ENCODE peak calls at places on chromosome 19, in four cellular contexts. X is PC-3, E is neuronal stem cell, F is IMR-90. T is an unnamed sample.

GRCh38 chr19:41957838-41958366 is 1.2 kb downstream of the RABAC1 start:
- DNase-seq in X (peak; percentile 87), E (peak; percentile 71), F (peak; percentile 83), T (peak; percentile 90)

GRCh38 chr19:45780448-45781281 is 1.6 kb downstream of the DMPK start:
- DNase-seq in X (no peak), E (no peak), F (no peak), T (no peak)

GRCh38 chr19:55304279-55304978 is 20.6 kb downstream of the BRSK1 start:
- DNase-seq in X (peak; percentile 54), E (no peak), F (no peak), T (peak; percentile 43)

GRCh38 chr19:41711376-41712261 is 3.2 kb downstream of the CEACAM5 start:
- DNase-seq in X (no peak), E (no peak), F (no peak), T (no peak)

GRCh38 chr19:29658221-29658991 is 6.9 kb upstream of the PLEKHF1 start:
- DNase-seq in X (no peak), E (no peak), F (peak; percentile 38), T (peak; percentile 39)

GRCh38 chr19:45455707-45456499 is 11.9 kb upstream of the FOSB start:
- DNase-seq in X (peak; percentile 95), E (no peak), F (peak; percentile 99), T (peak; percentile 99)

GRCh38 chr19:5956323-5956722 is 21.6 kb downstream of the RANBP3 start:
- DNase-seq in X (no peak), E (no peak), F (no peak), T (no peak)

GRCh38 chr19:58379276-58379675 is 1.6 kb downstream of the ZNF837 start:
- DNase-seq in X (no peak), E (no peak), F (no peak), T (no peak)

GRCh38 chr19:46404884-46405658 is 8.3 kb downstream of the CCDC8 start:
- DNase-seq in X (peak; percentile 14), E (no peak), F (no peak), T (no peak)

GRCh38 chr19:29018542-29018941 is 194.4 kb downstream of the UQCRFS1 start:
- DNase-seq in X (no peak), E (no peak), F (no peak), T (no peak)

GRCh38 chr19:10286803-10287737 is at the start of gene ICAM4:
- DNase-seq in X (no peak), E (no peak), F (peak; percentile 29), T (peak; percentile 35)

GRCh38 chr19:55519461-55520311 is 17.2 kb downstream of the SBK2 start:
- DNase-seq in X (peak; percentile 87), E (no peak), F (peak; percentile 98), T (peak; percentile 95)

GRCh38 chr19:51777570-51778460 is 16.8 kb downstream of the FPR2 start:
- DNase-seq in X (peak; percentile 87), E (peak; percentile 70), F (peak; percentile 80), T (peak; percentile 85)

GRCh38 chr19:56341948-56342347 is 27.3 kb upstream of the ZSCAN5A start:
- DNase-seq in X (peak; percentile 10), E (no peak), F (no peak), T (no peak)

GRCh38 chr19:19946226-19946625 is 45.5 kb downstream of the ZNF93 start:
- DNase-seq in X (no peak), E (no peak), F (no peak), T (no peak)

GRCh38 chr19:4972509-4973230 is 3.8 kb downstream of the KDM4B start:
- DNase-seq in X (peak; percentile 91), E (no peak), F (peak; percentile 69), T (peak; percentile 88)

GRCh38 chr19:13118424-13119193 is 545 bp downstream of the NACC1 start:
- DNase-seq in X (peak; percentile 66), E (peak; percentile 71), F (peak; percentile 31), T (peak; percentile 59)

GRCh38 chr19:9427941-9428340 is 7.4 kb downstream of the ZNF266 start:
- DNase-seq in X (no peak), E (no peak), F (no peak), T (no peak)

GRCh38 chr19:13629687-13630357 is 123.5 kb upstream of the CACNA1A start:
- DNase-seq in X (peak; percentile 81), E (no peak), F (peak; percentile 91), T (peak; percentile 90)

GRCh38 chr19:5281588-5281987 is 59.0 kb downstream of the PTPRS start:
- DNase-seq in X (no peak), E (no peak), F (no peak), T (no peak)

GRCh38 chr19:58568731-58569130 is 4.4 kb downstream of the MZF1 start:
- DNase-seq in X (no peak), E (no peak), F (no peak), T (no peak)

GRCh38 chr19:50555447-50556235 is 12.6 kb downstream of the LRRC4B start:
- DNase-seq in X (no peak), E (no peak), F (no peak), T (no peak)

GRCh38 chr19:29260477-29261317 is 47.7 kb upstream of the UQCRFS1 start:
- DNase-seq in X (no peak), E (peak; percentile 32), F (peak; percentile 4), T (peak; percentile 28)

GRCh38 chr19:8367327-8368001 is 3.5 kb downstream of the ANGPTL4 start:
- DNase-seq in X (peak; percentile 97), E (peak; percentile 33), F (peak; percentile 98), T (peak; percentile 92)

GRCh38 chr19:58361900-58362271 is 665 bp downstream of the ZNF497 start:
- DNase-seq in X (peak; percentile 36), E (peak; percentile 61), F (peak; percentile 47), T (no peak)

GRCh38 chr19:23526302-23526701 is 131.0 kb upstream of the ZNF91 start:
- DNase-seq in X (peak; percentile 34), E (no peak), F (no peak), T (no peak)

GRCh38 chr19:49875801-49876421 is 1.2 kb downstream of the AKT1S1 start:
- DNase-seq in X (peak; percentile 34), E (peak; percentile 59), F (peak; percentile 29), T (peak; percentile 68)

GRCh38 chr19:29858000-29858596 is 46.3 kb downstream of the CCNE1 start:
- DNase-seq in X (peak; percentile 37), E (no peak), F (no peak), T (peak; percentile 28)

GRCh38 chr19:23558541-23558940 is 128.5 kb downstream of the ZNF675 start:
- DNase-seq in X (peak; percentile 72), E (no peak), F (no peak), T (no peak)

GRCh38 chr19:49469828-49470614 is 4.0 kb upstream of the FLT3LG start:
- DNase-seq in X (no peak), E (no peak), F (peak; percentile 32), T (no peak)

GRCh38 chr19:28296506-28296905 is 916.4 kb downstream of the UQCRFS1 start:
- DNase-seq in X (no peak), E (no peak), F (no peak), T (peak; percentile 90)

GRCh38 chr19:18107235-18108083 is 9.9 kb downstream of the MAST3 start:
- DNase-seq in X (no peak), E (no peak), F (no peak), T (no peak)
- H3K4me1 ChIP-seq in X (peaks cover 16% of the 10 kb centered on the region), E (peaks cover 5% of the 10 kb centered on the region), F (peaks cover 12% of the 10 kb centered on the region), T (peaks cover 8% of the 10 kb centered on the region)

GRCh38 chr19:3548594-3548993 is 8.8 kb downstream of the MFSD12 start:
- DNase-seq in X (no peak), E (no peak), F (no peak), T (no peak)
- H3K4me2 ChIP-seq in X (no peak overlapping the region), E (no peak overlapping the region), F (no peak overlapping the region), T (no peak overlapping the region)

DNA sequence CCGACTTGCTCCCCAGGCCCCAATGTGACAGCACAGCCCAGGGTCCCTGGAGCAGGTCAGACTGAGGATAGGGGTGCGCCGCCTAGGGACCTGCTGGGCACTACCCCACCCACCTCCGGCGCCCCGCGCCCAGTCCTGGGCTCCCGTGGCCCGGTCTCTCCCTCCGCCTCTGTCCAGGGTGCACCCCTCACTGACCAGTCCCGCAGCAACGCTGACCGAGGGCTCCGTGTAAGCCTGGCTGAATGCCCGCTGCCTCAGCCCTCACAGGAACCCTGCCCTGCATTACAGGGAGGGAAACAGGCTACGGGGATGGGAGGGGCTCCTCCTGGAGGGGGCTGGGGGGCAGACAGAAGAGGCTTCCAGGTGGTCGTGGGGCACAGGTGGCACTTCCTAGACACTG is 31.7 kb downstream of the GPX4 start:
- DNase-seq in X (no peak), E (no peak), F (no peak), T (no peak)
- H3K4me1 ChIP-seq in X (no peaks in the 10 kb centered on the region), E (peaks cover 19% of the 10 kb centered on the region), F (peaks cover 16% of the 10 kb centered on the region), T (peaks cover 6% of the 10 kb centered on the region)

GRCh38 chr19:39935262-39935661 is 828 bp upstream of the FCGBP start:
- DNase-seq in X (no peak), E (no peak), F (no peak), T (no peak)

GRCh38 chr19:39937792-39938191 is 3.4 kb upstream of the FCGBP start:
- DNase-seq in X (peak; percentile 2), E (no peak), F (no peak), T (no peak)

GRCh38 chr19:39936622-39937021 is 2.2 kb upstream of the FCGBP start:
- DNase-seq in X (no peak), E (no peak), F (no peak), T (no peak)

GRCh38 chr19:39936020-39936419 is 1.6 kb upstream of the FCGBP start:
- DNase-seq in X (no peak), E (no peak), F (no peak), T (no peak)

GRCh38 chr19:39937094-39937493 is 2.7 kb upstream of the FCGBP start:
- DNase-seq in X (no peak), E (no peak), F (no peak), T (no peak)
- H3K4me2 ChIP-seq in X (no peak overlapping the region), E (no peak overlapping the region), F (no peak overlapping the region), T (no peak overlapping the region)